ENCODE peak calls at places on chromosomes 1 and 21, in six cellular contexts. D, N, T, Z, M and F are unnamed samples.
A peak's percentile ranks its signal among the peaks of the same experiment; 100 is the strongest.

GRCh38 chr21:46439906-46440305 is 18.8 kb upstream of the DIP2A start:
- DNase-seq in D (no peak), N (no peak), T (no peak), Z (no peak), M (no peak), F (no peak)

GRCh38 chr1:162689745-162690671 is 57.7 kb downstream of the DDR2 start:
- DNase-seq in D (no peak), N (no peak), T (no peak), Z (no peak), M (no peak), F (no peak)

GRCh38 chr1:183986941-183987340 is 50.6 kb downstream of the COLGALT2 start:
- DNase-seq in D (no peak), N (no peak), T (no peak), Z (no peak), M (no peak), F (no peak)

GRCh38 chr1:56788588-56788987 is 30.6 kb downstream of the FYB2 start:
- DNase-seq in D (no peak), N (peak; percentile 78), T (no peak), Z (peak; percentile 40), M (no peak), F (no peak)

GRCh38 chr21:35275776-35276175 is 226.7 kb upstream of the RUNX1 start:
- DNase-seq in D (no peak), N (no peak), T (no peak), Z (no peak), M (no peak), F (no peak)

GRCh38 chr1:240092301-240093119 is 827 bp downstream of the FMN2 start:
- DNase-seq in D (no peak), N (no peak), T (no peak), Z (no peak), M (no peak), F (peak; percentile 62)

GRCh38 chr1:246161626-246162025 is 345.5 kb downstream of the SMYD3 start:
- DNase-seq in D (no peak), N (no peak), T (no peak), Z (no peak), M (no peak), F (no peak)

GRCh38 chr1:193537266-193538003 is 351.0 kb upstream of the B3GALT2 start:
- DNase-seq in D (no peak), N (no peak), T (no peak), Z (no peak), M (no peak), F (no peak)

GRCh38 chr1:166166400-166166699 is 451 bp downstream of the FAM78B start:
- DNase-seq in D (no peak), N (no peak), T (no peak), Z (no peak), M (no peak), F (no peak)

GRCh38 chr1:242546849-242547724 is 22.6 kb upstream of the PLD5 start:
- DNase-seq in D (no peak), N (no peak), T (no peak), Z (no peak), M (no peak), F (no peak)

GRCh38 chr1:150221552-150221951 is 14.4 kb downstream of the ANP32E start:
- DNase-seq in D (no peak), N (no peak), T (no peak), Z (no peak), M (no peak), F (no peak)

GRCh38 chr1:63920154-63921117 is 146.6 kb downstream of the ROR1 start:
- DNase-seq in D (no peak), N (no peak), T (no peak), Z (peak; percentile 67), M (no peak), F (peak; percentile 92)

GRCh38 chr1:221192055-221192454 is 312.8 kb downstream of the HLX start:
- DNase-seq in D (no peak), N (no peak), T (no peak), Z (no peak), M (no peak), F (no peak)

GRCh38 chr1:150968491-150968890 is 6.1 kb downstream of the CERS2 start:
- DNase-seq in D (no peak), N (no peak), T (no peak), Z (no peak), M (no peak), F (no peak)

GRCh38 chr1:154219511-154219910 is 1.2 kb upstream of the UBAP2L start:
- DNase-seq in D (no peak), N (no peak), T (no peak), Z (no peak), M (peak; percentile 38), F (no peak)

GRCh38 chr1:170239445-170239844 is 93.7 kb downstream of the NTMT2 start:
- DNase-seq in D (no peak), N (no peak), T (no peak), Z (no peak), M (no peak), F (no peak)

GRCh38 chr1:243528459-243529120 is 272.7 kb downstream of the SDCCAG8 start:
- DNase-seq in D (no peak), N (no peak), T (no peak), Z (no peak), M (no peak), F (no peak)

GRCh38 chr1:9889411-9889810 is 20.7 kb downstream of the CTNNBIP1 start:
- DNase-seq in D (no peak), N (no peak), T (no peak), Z (no peak), M (no peak), F (no peak)

GRCh38 chr1:9891207-9891606 is 18.9 kb downstream of the CTNNBIP1 start:
- DNase-seq in D (no peak), N (no peak), T (no peak), Z (no peak), M (no peak), F (no peak)

GRCh38 chr1:9887070-9887469 is 23.0 kb downstream of the CTNNBIP1 start:
- DNase-seq in D (no peak), N (no peak), T (no peak), Z (no peak), M (no peak), F (no peak)

GRCh38 chr1:9890224-9890731 is 19.8 kb downstream of the CTNNBIP1 start:
- DNase-seq in D (no peak), N (peak; percentile 64), T (no peak), Z (no peak), M (no peak), F (peak; percentile 80)

GRCh38 chr1:9888886-9889285 is 21.2 kb downstream of the CTNNBIP1 start:
- DNase-seq in D (no peak), N (no peak), T (no peak), Z (no peak), M (no peak), F (no peak)
- H3K4me1 ChIP-seq in D (peaks cover 17% of the 10 kb centered on the region), N (peaks cover 50% of the 10 kb centered on the region), T (no peaks in the 10 kb centered on the region), Z (peaks cover 10% of the 10 kb centered on the region), M (no peaks in the 10 kb centered on the region), F (peaks cover 38% of the 10 kb centered on the region)

DNA sequence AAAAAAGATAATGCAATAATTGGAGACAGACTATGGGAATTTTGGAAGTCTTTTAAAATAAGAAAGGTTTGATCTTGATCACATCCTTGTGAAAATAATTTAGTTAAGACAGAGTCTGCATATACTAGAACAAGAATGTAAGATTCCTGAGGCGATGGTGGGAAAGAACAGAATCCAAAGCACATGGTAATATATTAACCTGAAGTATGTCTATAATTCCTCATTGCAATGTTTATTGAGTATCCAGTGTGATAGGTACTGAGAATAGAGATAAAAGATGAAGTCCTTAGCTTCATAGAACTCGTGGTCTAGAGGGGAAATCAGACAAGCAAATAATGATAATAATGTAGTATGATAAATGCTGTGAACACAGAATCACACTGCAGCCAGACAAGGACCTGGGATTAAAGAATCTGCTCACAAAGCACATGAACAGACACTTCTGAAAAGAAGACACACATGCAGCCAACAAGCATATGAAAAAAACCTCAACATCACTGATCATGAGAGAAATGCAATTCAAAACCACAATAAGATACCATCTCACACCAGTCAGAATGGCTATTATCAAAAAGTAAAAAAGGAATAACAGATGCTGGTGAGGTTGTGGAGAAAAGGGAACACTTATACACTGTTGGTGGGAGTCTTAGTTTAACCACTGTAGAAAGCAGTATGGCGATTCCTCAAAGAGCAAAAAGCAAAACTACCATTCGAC is 6.9 kb upstream of the ANGPTL3 start:
- DNase-seq in D (no peak), N (no peak), T (no peak), Z (no peak), M (no peak), F (no peak)
- H3K4me3 ChIP-seq in D (no peak overlapping the region), N (no peak overlapping the region), T (no peak overlapping the region), Z (no peak overlapping the region), M (no peak overlapping the region), F (no peak overlapping the region)

DNA sequence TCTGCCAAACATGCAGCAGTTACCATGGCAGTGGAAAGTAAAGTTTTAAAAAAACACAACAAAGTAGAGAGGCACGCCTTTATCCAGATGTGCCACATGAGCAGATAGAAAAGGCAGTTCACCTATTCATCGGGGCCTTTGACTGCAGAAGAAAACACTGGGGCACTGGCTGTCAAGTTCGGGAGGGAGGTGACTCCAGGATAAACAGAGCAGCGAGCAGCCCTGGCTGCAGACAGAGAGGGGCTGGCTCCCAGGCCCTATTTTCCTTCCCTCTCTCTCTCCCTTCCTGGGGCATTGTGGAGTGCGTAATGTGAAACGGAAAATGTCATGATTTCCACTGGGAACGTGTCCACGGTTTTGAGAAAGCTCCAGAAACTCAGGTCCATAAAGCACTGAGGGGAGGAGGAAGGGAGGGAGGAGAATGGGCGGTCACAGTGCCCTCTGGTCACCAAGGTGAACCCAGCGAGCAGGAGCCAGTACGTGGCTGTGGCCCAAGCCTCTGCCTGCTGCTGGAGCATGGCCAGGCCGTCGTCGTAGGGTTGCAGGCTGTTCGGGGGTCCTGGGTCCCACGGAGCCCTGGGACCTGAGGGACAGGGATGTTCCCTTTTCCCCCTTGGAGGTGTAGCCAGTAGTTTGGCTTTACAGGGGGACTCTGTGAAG is 114.7 kb upstream of the IRF2BP2 start:
- DNase-seq in D (no peak), N (peak; percentile 82), T (peak; percentile 95), Z (peak; percentile 69), M (peak; percentile 84), F (no peak)
- H3K4me1 ChIP-seq in D (peaks cover 75% of the 10 kb centered on the region), N (peaks cover 99% of the 10 kb centered on the region), T (peaks cover 32% of the 10 kb centered on the region), Z (peaks cover 36% of the 10 kb centered on the region), M (no peaks in the 10 kb centered on the region), F (peaks cover 59% of the 10 kb centered on the region)

DNA sequence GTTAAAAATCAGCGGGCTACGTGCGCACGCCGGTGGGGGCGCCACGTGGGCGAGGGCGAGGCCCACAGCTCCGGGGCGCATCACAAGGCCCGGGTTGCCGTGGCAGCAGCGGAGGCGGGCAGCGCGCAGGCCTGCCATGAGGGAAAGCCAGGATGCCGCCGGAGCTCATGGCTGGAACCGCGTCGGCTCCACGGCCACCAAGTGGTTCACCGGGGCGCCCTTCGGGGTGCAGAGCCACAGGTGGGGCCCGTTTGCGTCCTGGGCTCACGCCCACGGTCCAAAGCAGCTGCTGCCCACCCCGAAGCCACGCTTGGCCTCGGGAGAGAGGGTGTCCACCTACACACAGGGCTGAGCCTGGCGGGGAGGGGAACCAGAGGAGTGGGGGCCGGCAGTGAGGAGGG is 4.9 kb upstream of the TTC22 start:
- DNase-seq in D (no peak), N (peak; percentile 22), T (peak; percentile 38), Z (no peak), M (no peak), F (no peak)
- H3K4me3 ChIP-seq in D (no peak overlapping the region), N (no peak overlapping the region), T (no peak overlapping the region), Z (no peak overlapping the region), M (no peak overlapping the region), F (no peak overlapping the region)